ENCODE peak calls at places on chromosomes 4 and X, in seven cellular contexts. Z is body of pancreas, X is heart right ventricle, K is prostate gland, J is fibroblast of lung, N is tibial nerve, F is lower lobe of right lung. D is an unnamed sample. For H3K4me1, the result is how much of the 10 kb centered on the place peaks cover.

GRCh38 chr4:152536545-152537182 is 772 bp upstream of the FBXW7 start:
- DNase-seq in Z (no peak), X (no peak), K (no peak), J (peak), N (no peak), F (no peak), D (no peak)

GRCh38 chr4:151202851-151203455 is 74.0 kb upstream of the PRSS48 start:
- DNase-seq in Z (no peak), X (no peak), K (no peak), J (peak), N (no peak), F (no peak), D (no peak)

GRCh38 chr4:186037692-186038658 is 31.0 kb upstream of the TLR3 start:
- DNase-seq in Z (peak), X (no peak), K (peak), J (peak), N (no peak), F (no peak), D (peak)

GRCh38 chrX:18574591-18574990 is 97.3 kb downstream of the RS1 start:
- DNase-seq in Z (peak), X (no peak), K (no peak), J (peak), N (peak), F (no peak), D (peak)

GRCh38 chr4:70203601-70204000 is 8.1 kb downstream of the ODAM start:
- DNase-seq in Z (no peak), X (no peak), K (no peak), J (no peak), N (no peak), F (no peak), D (no peak)

GRCh38 chr4:88010921-88011320 is 3.5 kb downstream of the PKD2 start:
- DNase-seq in Z (no peak), X (no peak), K (no peak), J (peak), N (no peak), F (no peak), D (no peak)

GRCh38 chr4:103137446-103137827 is 37.8 kb upstream of the BDH2 start:
- DNase-seq in Z (no peak), X (no peak), K (no peak), J (no peak), N (no peak), F (no peak), D (peak)

GRCh38 chr4:82899339-82899738 is 1.2 kb upstream of the THAP9 start:
- DNase-seq in Z (no peak), X (no peak), K (no peak), J (no peak), N (no peak), F (no peak), D (no peak)

GRCh38 chrX:119990409-119990994 is 47.0 kb upstream of the NKAP start:
- DNase-seq in Z (peak), X (no peak), K (no peak), J (no peak), N (no peak), F (no peak), D (no peak)

GRCh38 chrX:150731795-150732194 is 38.6 kb downstream of the MTMR1 start:
- DNase-seq in Z (no peak), X (no peak), K (no peak), J (peak), N (no peak), F (no peak), D (no peak)

GRCh38 chr4:45668086-45668485 is 455.8 kb downstream of the GABRG1 start:
- DNase-seq in Z (no peak), X (no peak), K (no peak), J (no peak), N (no peak), F (no peak), D (no peak)

GRCh38 chr4:182101618-182102017 is 141.6 kb upstream of the TENM3 start:
- DNase-seq in Z (no peak), X (no peak), K (no peak), J (no peak), N (no peak), F (no peak), D (peak)

GRCh38 chr4:142420461-142421095 is 425.5 kb downstream of the INPP4B start:
- DNase-seq in Z (no peak), X (no peak), K (no peak), J (no peak), N (no peak), F (no peak), D (no peak)

GRCh38 chr4:184475096-184475461 is 729 bp upstream of the IRF2 start:
- DNase-seq in Z (peak), X (peak), K (peak), J (peak), N (no peak), F (peak), D (no peak)

GRCh38 chrX:989959-990510 is 222.4 kb downstream of the CRLF2 start:
- DNase-seq in Z (peak), X (peak), K (no peak), J (peak), N (peak), F (no peak), D (peak)

GRCh38 chr4:89539374-89539773 is 231.8 kb upstream of the GPRIN3 start:
- DNase-seq in Z (no peak), X (no peak), K (no peak), J (peak), N (no peak), F (no peak), D (no peak)

GRCh38 chrX:7179446-7179845 is 31.5 kb upstream of the PUDP start:
- DNase-seq in Z (no peak), X (no peak), K (no peak), J (no peak), N (no peak), F (no peak), D (peak)

GRCh38 chrX:125289209-125289608 is 30.5 kb upstream of the TEX13C start:
- DNase-seq in Z (no peak), X (no peak), K (no peak), J (no peak), N (no peak), F (no peak), D (no peak)

GRCh38 chr4:99202536-99202935 is 16.5 kb downstream of the ADH6 start:
- DNase-seq in Z (no peak), X (no peak), K (no peak), J (peak), N (no peak), F (no peak), D (no peak)

GRCh38 chrX:119622356-119623232 is 16.4 kb upstream of the NKRF start:
- DNase-seq in Z (peak), X (peak), K (peak), J (peak), N (no peak), F (no peak), D (no peak)

GRCh38 chr4:8911311-8912088 is 39.9 kb upstream of the HMX1 start:
- DNase-seq in Z (peak), X (no peak), K (no peak), J (no peak), N (peak), F (peak), D (no peak)

GRCh38 chrX:24759786-24760185 is 66.1 kb downstream of the POLA1 start:
- DNase-seq in Z (no peak), X (no peak), K (no peak), J (no peak), N (no peak), F (no peak), D (no peak)

GRCh38 chrX:131067846-131068745 is 9.9 kb downstream of the ARHGAP36 start:
- DNase-seq in Z (no peak), X (no peak), K (no peak), J (no peak), N (no peak), F (no peak), D (no peak)

GRCh38 chrX:120660638-120661037 is 30.8 kb upstream of the C1GALT1C1 start:
- DNase-seq in Z (no peak), X (no peak), K (no peak), J (no peak), N (no peak), F (no peak), D (peak)

GRCh38 chrX:48003367-48003757 is 427 bp downstream of the ZNF182 start:
- DNase-seq in Z (no peak), X (no peak), K (no peak), J (no peak), N (no peak), F (no peak), D (no peak)
- H3K27ac ChIP-seq in Z (peak), X (peak), K (peak), J (peak), N (peak), F (peak), D (no peak)

GRCh38 chr4:5899881-5900280 is 7.0 kb upstream of the CRMP1 start:
- DNase-seq in Z (no peak), X (no peak), K (no peak), J (no peak), N (no peak), F (no peak), D (no peak)

GRCh38 chr4:5900844-5901243 is 8.0 kb upstream of the CRMP1 start:
- DNase-seq in Z (no peak), X (no peak), K (no peak), J (no peak), N (no peak), F (no peak), D (no peak)

GRCh38 chr4:5908836-5909235 is 15.9 kb upstream of the CRMP1 start:
- DNase-seq in Z (no peak), X (no peak), K (no peak), J (no peak), N (no peak), F (no peak), D (no peak)

GRCh38 chr4:5905714-5906113 is 12.8 kb upstream of the CRMP1 start:
- DNase-seq in Z (no peak), X (no peak), K (no peak), J (no peak), N (no peak), F (no peak), D (no peak)
- H3K4me1 ChIP-seq in Z (under half), X (under half), K (under half), J (under half), N (under half), F (under half), D (under half)

GRCh38 chrX:86016189-86016588 is 31.2 kb downstream of the CHM start:
- DNase-seq in Z (no peak), X (no peak), K (no peak), J (no peak), N (no peak), F (no peak), D (no peak)

GRCh38 chrX:86023806-86024205 is 23.6 kb downstream of the CHM start:
- DNase-seq in Z (no peak), X (no peak), K (no peak), J (no peak), N (no peak), F (no peak), D (no peak)

GRCh38 chrX:86021652-86022289 is 25.6 kb downstream of the CHM start:
- DNase-seq in Z (no peak), X (no peak), K (no peak), J (no peak), N (no peak), F (no peak), D (no peak)
- TF ChIP-seq CTCF in Z (no peak), X (no peak), K (no peak), J (no peak), N (no peak), F (no peak), D (no peak)

DNA sequence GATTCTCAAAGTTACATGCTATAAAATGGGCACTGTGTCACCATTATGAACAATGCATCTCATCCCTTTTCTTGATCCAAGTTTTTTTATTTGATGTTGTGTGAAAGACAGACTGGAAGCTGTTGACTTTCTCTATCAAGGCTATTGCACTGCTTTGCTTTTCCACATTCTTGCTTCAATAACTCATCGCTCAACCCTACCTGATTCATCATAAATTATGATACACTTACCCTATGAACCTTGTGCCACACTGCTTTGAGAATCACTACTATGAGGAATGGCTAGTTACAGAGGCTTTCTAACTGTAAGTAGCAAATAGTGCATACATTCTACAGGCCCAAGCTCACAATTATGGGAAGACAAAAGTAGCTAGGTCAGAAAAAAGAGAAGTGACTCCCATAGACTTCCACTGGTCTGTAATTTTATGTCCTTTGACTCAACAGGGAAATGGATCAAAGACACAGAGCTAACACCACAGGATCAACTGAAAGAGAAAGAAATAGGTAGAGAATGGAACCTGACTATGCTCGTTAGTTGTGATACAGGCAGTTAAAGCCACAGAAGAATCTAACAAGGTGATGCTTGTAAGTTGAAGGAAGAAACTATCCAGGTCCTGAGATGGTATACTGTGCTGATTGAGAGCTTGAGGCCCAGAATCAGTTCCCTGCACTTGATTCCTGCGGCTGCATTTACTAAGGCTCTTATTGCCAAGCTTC is 163.5 kb downstream of the PPP3CA start:
- DNase-seq in Z (no peak), X (no peak), K (no peak), J (no peak), N (no peak), F (no peak), D (peak)
- H3K27ac ChIP-seq in Z (no peak), X (no peak), K (no peak), J (no peak), N (no peak), F (no peak), D (no peak)

GRCh38 chr4:7909966-7910720 is 29.5 kb downstream of the AFAP1 start:
- DNase-seq in Z (no peak), X (no peak), K (no peak), J (peak), N (no peak), F (no peak), D (no peak)

GRCh38 chr4:7912826-7913225 is 26.8 kb downstream of the AFAP1 start:
- DNase-seq in Z (no peak), X (no peak), K (no peak), J (no peak), N (no peak), F (no peak), D (no peak)

GRCh38 chr4:7909463-7909862 is 30.2 kb downstream of the AFAP1 start:
- DNase-seq in Z (no peak), X (no peak), K (no peak), J (no peak), N (no peak), F (no peak), D (no peak)

GRCh38 chr4:7910721-7911015 is 29.0 kb downstream of the AFAP1 start:
- DNase-seq in Z (no peak), X (no peak), K (no peak), J (no peak), N (no peak), F (no peak), D (no peak)

GRCh38 chr4:7911044-7911578 is 28.6 kb downstream of the AFAP1 start:
- DNase-seq in Z (no peak), X (peak), K (no peak), J (peak), N (no peak), F (no peak), D (no peak)
- H3K4me1 ChIP-seq in Z (under half), X (under half), K (under half), J (under half), N (under half), F (under half), D (under half)